ENCODE peak calls at places on chromosomes 4 and X, in five cellular contexts. X is astrocyte of the spinal cord, S is GM23338, W is Caco-2, O is cardiac muscle cell. B is an unnamed sample.

GRCh38 chr4:167233523-167234387 is 539 bp downstream of the SPOCK3 start:
- DNase-seq in S (peak), X (peak), O (peak), W (peak), B (no peak)

GRCh38 chr4:16196482-16197393 is 29.5 kb downstream of the TAPT1 start:
- DNase-seq in O (peak), S (peak), W (peak), X (peak), B (no peak)

GRCh38 chr4:13640149-13640671 is 12.7 kb upstream of the BOD1L1 start:
- DNase-seq in X (peak), O (no peak), W (peak), S (peak), B (no peak)

GRCh38 chr4:182968917-182969650 is 51.9 kb upstream of the DCTD start:
- DNase-seq in W (no peak), O (peak), S (peak), X (no peak), B (no peak)

GRCh38 chr4:33160126-33160525 is 2440.0 kb downstream of the PCDH7 start:
- DNase-seq in O (peak), W (peak), S (peak), X (no peak), B (no peak)

GRCh38 chr4:57147335-57148060 is 37.3 kb upstream of the IGFBP7 start:
- DNase-seq in X (peak), W (no peak), O (peak), S (no peak), B (no peak)

GRCh38 chrX:148049441-148049840 is 68.3 kb downstream of the FMR1NB start:
- DNase-seq in S (peak), W (peak), O (peak), X (peak), B (peak)

GRCh38 chr4:88569944-88570455 is 22.3 kb upstream of the HERC3 start:
- DNase-seq in W (no peak), X (no peak), S (peak), O (no peak), B (no peak)

GRCh38 chr4:68445111-68445510 is 2.2 kb upstream of the TMPRSS11E start:
- DNase-seq in X (peak), W (no peak), S (no peak), O (no peak), B (no peak)

GRCh38 chrX:96791559-96791958 is 92.1 kb upstream of the RPA4 start:
- DNase-seq in W (no peak), X (peak), O (peak), S (no peak), B (no peak)

GRCh38 chr4:153018716-153019115 is 82.6 kb downstream of the FHDC1 start:
- DNase-seq in O (no peak), X (no peak), W (no peak), S (no peak), B (no peak)

GRCh38 chrX:134484039-134484438 is 24.1 kb downstream of the HPRT1 start:
- DNase-seq in S (peak), W (peak), X (peak), O (peak), B (no peak)

GRCh38 chr4:145061325-145061920 is 36.6 kb downstream of the ANAPC10 start:
- DNase-seq in S (peak), O (peak), X (peak), W (peak), B (peak)

GRCh38 chr4:88938138-88938537 is 118.8 kb downstream of the FAM13A start:
- DNase-seq in W (no peak), X (peak), S (peak), O (peak), B (no peak)

GRCh38 chrX:6052111-6052745 is 176.4 kb downstream of the NLGN4X start:
- DNase-seq in W (no peak), X (peak), S (no peak), O (no peak), B (no peak)

GRCh38 chrX:43655961-43656494 is at the start of gene MAOA:
- DNase-seq in O (peak), X (no peak), W (no peak), S (peak), B (no peak)

GRCh38 chrX:36684053-36684452 is 324.1 kb upstream of the FAM47C start:
- DNase-seq in O (no peak), S (peak), W (no peak), X (no peak), B (no peak)

GRCh38 chr4:185504098-185505047 is 30.9 kb downstream of the PDLIM3 start:
- DNase-seq in O (peak), S (no peak), X (peak), W (peak), B (no peak)

GRCh38 chr4:164357957-164358356 is 396.0 kb upstream of the SMIM31 start:
- DNase-seq in X (no peak), S (no peak), O (no peak), W (no peak), B (no peak)

GRCh38 chrX:8201896-8202331 is 30.8 kb upstream of the VCX2 start:
- DNase-seq in W (no peak), X (peak), S (no peak), O (peak), B (no peak)

DNA sequence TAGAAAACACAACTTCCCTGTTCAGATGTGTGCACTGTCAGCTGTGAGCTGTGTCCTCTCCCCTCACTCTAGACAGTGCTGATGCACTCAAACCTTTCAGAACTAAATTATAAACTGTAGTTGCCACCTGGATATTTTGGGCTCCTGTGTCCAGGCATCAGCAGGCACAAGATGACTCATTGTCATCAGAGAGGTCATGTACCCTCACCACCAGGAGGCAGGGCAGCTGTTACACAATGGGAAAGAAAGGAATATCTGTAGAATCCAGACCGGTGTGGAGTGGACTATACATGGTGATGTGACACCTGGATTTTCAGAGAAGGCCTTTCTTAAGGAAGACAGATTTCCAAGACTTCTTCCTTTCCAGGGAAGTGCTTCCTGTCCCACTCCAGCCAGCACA is 854.4 kb upstream of the AGA start:
- DNase-seq in S (no peak), X (no peak), O (no peak), W (no peak), B (no peak)
- TF ChIP-seq CTCF in S (peak), X (no peak), O (no peak), W (no peak), B (no peak)

DNA sequence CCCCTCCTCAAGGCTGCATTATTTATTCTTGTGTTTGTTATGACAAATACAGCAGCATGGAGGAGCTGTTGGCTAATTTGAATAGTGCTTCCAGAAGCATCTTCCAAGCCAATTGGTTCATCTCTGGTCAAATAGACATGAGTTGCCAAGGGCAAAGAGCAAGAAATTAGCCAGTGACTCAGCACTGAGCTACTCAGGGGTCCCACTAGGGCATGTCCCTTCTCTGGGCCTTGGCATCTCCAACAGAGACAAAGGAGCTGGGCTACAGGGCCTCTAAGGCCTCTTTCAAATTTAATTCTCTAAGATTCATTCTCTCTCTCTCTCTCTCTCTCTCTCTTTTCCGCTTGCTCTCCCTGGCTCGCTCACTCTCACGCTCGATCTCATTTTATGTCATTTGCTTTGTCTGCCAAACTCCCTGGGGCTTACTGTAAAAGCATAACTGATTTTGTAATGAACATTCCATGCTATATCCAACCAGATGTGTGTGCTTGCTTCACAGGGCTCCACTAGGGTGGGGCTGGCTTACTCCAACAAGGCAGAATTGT is 86.7 kb upstream of the MAGEA4 start:
- DNase-seq in S (peak), O (peak), W (peak), X (peak), B (no peak)
- TF ChIP-seq CTCF in S (no peak), O (peak), W (no peak), X (peak), B (no peak)

GRCh38 chr4:7871356-7871755 is 68.3 kb downstream of the AFAP1 start:
- DNase-seq in X (no peak), O (no peak), W (no peak), S (no peak), B (no peak)

GRCh38 chr4:7872264-7872771 is 67.3 kb downstream of the AFAP1 start:
- DNase-seq in X (peak), O (peak), W (no peak), S (no peak), B (no peak)

GRCh38 chr4:7876096-7876993 is 63.3 kb downstream of the AFAP1 start:
- DNase-seq in X (peak), S (peak), W (peak), O (peak), B (no peak)

GRCh38 chr4:7874838-7875237 is 64.8 kb downstream of the AFAP1 start:
- DNase-seq in X (no peak), S (no peak), O (no peak), W (no peak), B (no peak)

DNA sequence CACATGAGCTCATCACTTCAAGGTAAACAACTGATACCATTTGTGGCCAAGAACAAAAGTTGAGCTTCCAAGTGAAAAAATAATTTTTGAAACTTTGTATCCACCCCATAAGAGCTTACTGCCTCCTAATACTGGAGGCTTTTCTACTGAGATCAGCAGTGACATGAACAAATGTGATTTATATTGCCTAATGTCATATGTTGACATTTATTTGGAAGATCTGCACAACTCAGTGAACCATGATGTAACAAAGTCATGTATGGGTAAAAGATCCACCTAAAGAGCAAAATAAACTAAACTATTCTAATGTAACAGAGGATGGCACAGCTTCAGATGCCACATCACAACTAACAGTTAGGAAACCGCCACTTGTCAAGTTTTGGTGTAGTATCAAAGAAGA is 65.8 kb downstream of the AFAP1 start:
- DNase-seq in X (no peak), W (no peak), O (no peak), S (no peak), B (no peak)
- TF ChIP-seq CTCF in X (no peak), W (no peak), O (no peak), S (no peak), B (no peak)

DNA sequence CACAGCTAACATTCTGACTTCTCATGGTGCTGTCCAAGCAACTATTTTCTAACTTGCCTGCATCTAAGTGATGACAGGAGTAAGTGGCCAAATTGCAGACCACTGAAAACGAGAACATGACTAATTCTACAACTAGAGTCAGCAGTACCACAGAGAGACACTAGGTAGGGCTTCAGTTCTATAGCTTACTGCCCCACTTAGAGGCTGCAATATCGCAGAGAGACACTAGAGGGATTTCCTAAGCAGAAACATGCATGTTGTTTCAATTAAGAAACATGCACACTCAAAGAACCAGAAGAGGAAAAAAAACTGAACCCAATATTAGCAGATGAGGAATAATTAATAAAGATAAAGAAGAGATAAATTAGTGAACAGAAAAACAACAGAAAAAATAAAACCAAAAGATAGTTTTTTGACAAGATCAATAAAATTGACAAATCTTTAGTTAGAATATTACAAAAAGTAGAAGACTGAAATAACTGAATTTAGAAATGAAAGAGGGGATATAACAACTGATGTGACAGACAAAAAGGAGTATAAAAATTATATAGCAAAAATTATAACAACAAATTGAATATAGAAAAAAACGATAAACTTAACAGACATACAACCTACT is 100.8 kb downstream of the SPIN4 start:
- DNase-seq in S (peak), W (peak), O (peak), X (peak), B (peak)
- TF ChIP-seq CTCF in S (peak), W (peak), O (peak), X (peak), B (peak)

GRCh38 chrX:139759637-139760036 is 51.7 kb upstream of the MCF2 start:
- DNase-seq in X (peak), W (peak), O (peak), S (peak), B (no peak)
- TF ChIP-seq CTCF in X (peak), W (peak), O (peak), S (peak), B (no peak)

GRCh38 chr4:94333864-94334263 is 8.8 kb downstream of the HPGDS start:
- DNase-seq in O (no peak), X (no peak), S (no peak), W (no peak), B (no peak)

GRCh38 chr4:94334519-94334918 is 8.1 kb downstream of the HPGDS start:
- DNase-seq in O (no peak), W (no peak), S (no peak), X (no peak), B (no peak)

GRCh38 chr4:94334962-94335361 is 7.7 kb downstream of the HPGDS start:
- DNase-seq in O (no peak), S (peak), W (no peak), X (no peak), B (no peak)

GRCh38 chr4:94329933-94330332 is 12.7 kb downstream of the HPGDS start:
- DNase-seq in O (no peak), W (no peak), S (no peak), X (no peak), B (no peak)

GRCh38 chr4:94332983-94333590 is 9.5 kb downstream of the HPGDS start:
- DNase-seq in O (peak), X (no peak), W (peak), S (peak), B (no peak)
- TF ChIP-seq CTCF in O (peak), X (peak), W (peak), S (peak), B (no peak)

GRCh38 chrX:54776987-54777672 is 20.9 kb downstream of the ITIH6 start:
- DNase-seq in X (no peak), S (no peak), O (no peak), W (no peak), B (no peak)
- TF ChIP-seq CTCF in X (no peak), S (no peak), O (no peak), W (no peak), B (no peak)

GRCh38 chr4:52015366-52015765 is 4.8 kb downstream of the LRRC66 start:
- DNase-seq in S (peak), O (peak), W (peak), X (no peak), B (no peak)
- TF ChIP-seq CTCF in S (peak), O (peak), W (peak), X (peak), B (no peak)

B was measured in GM20000.